ENCODE peak calls at places on chromosomes 12 and 14, in four cellular contexts. G is Panc1, M is spleen, T is A549. K is an unnamed sample.

GRCh38 chr12:92288533-92288932 is 142.9 kb upstream of the BTG1 start:
- DNase-seq in M (no peak), T (no peak), G (no peak), K (no peak)

GRCh38 chr14:74213907-74214803 is 25.1 kb upstream of the VSX2 start:
- DNase-seq in M (no peak), G (no peak), T (no peak), K (no peak)

GRCh38 chr12:120764766-120765165 is 39.1 kb downstream of the ACADS start:
- DNase-seq in G (no peak), T (no peak), M (no peak), K (no peak)

GRCh38 chr14:23123419-23123818 is 4.4 kb upstream of the CEBPE start:
- DNase-seq in T (no peak), M (peak), G (no peak), K (no peak)

GRCh38 chr14:75132374-75133086 is 5.7 kb upstream of the NEK9 start:
- DNase-seq in M (no peak), T (peak), G (peak), K (no peak)

GRCh38 chr14:59632381-59632780 is 55.8 kb upstream of the CCDC175 start:
- DNase-seq in M (no peak), T (peak), G (no peak), K (no peak)

GRCh38 chr14:74580275-74580672 is 31.8 kb downstream of the LTBP2 start:
- DNase-seq in M (peak), T (no peak), G (no peak), K (no peak)

GRCh38 chr12:19915392-19916192 is 452.7 kb upstream of the PDE3A start:
- DNase-seq in T (no peak), M (no peak), G (no peak), K (no peak)

GRCh38 chr14:77024171-77024627 is 4.3 kb downstream of the IRF2BPL start:
- DNase-seq in M (no peak), T (no peak), G (no peak), K (no peak)

GRCh38 chr14:85391892-85392291 is 138.1 kb upstream of the FLRT2 start:
- DNase-seq in G (no peak), M (no peak), T (no peak), K (no peak)

GRCh38 chr12:25352078-25352918 is 101.6 kb upstream of the KRAS start:
- DNase-seq in M (no peak), G (no peak), T (no peak), K (no peak)

GRCh38 chr14:38419579-38419978 is 163.7 kb upstream of the CLEC14A start:
- DNase-seq in M (no peak), T (no peak), G (no peak), K (no peak)

GRCh38 chr14:69043007-69043444 is 63.9 kb upstream of the ACTN1 start:
- DNase-seq in T (no peak), G (no peak), M (peak), K (no peak)

GRCh38 chr12:101698782-101699347 is 1.4 kb downstream of the CHPT1 start:
- DNase-seq in T (peak), G (no peak), M (no peak), K (no peak)
- H3K27ac ChIP-seq in T (peak), G (peak), M (peak), K (no peak)

DNA sequence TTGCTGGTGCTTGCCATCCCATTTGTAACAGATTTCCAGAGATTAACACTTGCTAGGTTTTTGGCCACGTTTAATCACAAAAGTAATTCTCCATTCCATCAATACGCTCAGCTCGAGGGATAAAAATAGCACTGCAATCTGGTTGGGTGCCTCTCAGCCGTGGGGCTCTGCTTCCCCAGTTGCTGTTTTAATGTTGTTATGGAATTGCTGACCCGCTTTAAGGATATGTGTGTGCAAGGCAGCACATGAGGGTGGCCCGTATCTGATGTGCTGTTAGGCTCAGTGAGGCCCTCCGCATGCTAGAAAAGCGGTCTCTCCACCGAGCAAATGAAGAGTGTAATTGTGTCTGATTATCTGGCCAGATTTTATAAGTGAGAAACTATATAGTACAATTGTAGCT is 222.1 kb upstream of the TMEM260 start:
- DNase-seq in T (no peak), G (no peak), M (no peak), K (no peak)
- H3K4me3 ChIP-seq in T (no peak), G (no peak), M (no peak), K (no peak)

GRCh38 chr14:90656986-90657385 is 159.2 kb downstream of the TTC7B start:
- DNase-seq in M (no peak), G (no peak), T (no peak), K (no peak)
- H3K27ac ChIP-seq in M (no peak), G (no peak), T (no peak), K (no peak)

DNA sequence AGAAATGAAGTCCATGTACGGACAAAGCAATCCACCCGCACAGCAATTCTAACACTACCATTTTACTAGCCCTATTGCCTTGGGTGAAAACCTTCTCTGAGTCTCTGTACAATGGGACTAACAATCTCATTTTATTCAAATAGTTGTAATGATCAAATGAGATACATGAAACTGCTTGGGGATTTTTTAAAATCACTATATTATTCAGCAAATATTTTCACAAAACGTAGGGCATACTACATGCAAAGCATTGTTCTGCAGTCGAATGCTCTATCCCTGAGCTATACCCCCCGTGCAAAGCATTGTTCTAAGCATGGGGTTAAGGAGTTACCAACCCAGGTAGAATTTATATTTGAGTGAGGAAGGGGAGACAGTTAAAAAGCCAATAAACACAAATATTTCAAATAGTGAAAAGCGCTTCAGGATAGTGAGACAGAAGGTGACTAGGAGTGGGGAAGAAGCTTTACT is 554 bp upstream of the ATF7 start:
- DNase-seq in T (no peak), M (no peak), G (no peak), K (no peak)
- H3K4me3 ChIP-seq in T (peak), M (peak), G (peak), K (peak)

GRCh38 chr12:89702503-89702902 is 6.1 kb downstream of the ATP2B1 start:
- DNase-seq in T (no peak), M (no peak), G (no peak), K (no peak)

GRCh38 chr12:89698607-89699006 is 10.0 kb downstream of the ATP2B1 start:
- DNase-seq in M (no peak), T (no peak), G (no peak), K (no peak)

GRCh38 chr12:89701606-89702206 is 6.9 kb downstream of the ATP2B1 start:
- DNase-seq in M (no peak), T (no peak), G (no peak), K (no peak)

GRCh38 chr12:89697256-89697655 is 11.4 kb downstream of the ATP2B1 start:
- DNase-seq in G (no peak), M (no peak), T (no peak), K (no peak)

DNA sequence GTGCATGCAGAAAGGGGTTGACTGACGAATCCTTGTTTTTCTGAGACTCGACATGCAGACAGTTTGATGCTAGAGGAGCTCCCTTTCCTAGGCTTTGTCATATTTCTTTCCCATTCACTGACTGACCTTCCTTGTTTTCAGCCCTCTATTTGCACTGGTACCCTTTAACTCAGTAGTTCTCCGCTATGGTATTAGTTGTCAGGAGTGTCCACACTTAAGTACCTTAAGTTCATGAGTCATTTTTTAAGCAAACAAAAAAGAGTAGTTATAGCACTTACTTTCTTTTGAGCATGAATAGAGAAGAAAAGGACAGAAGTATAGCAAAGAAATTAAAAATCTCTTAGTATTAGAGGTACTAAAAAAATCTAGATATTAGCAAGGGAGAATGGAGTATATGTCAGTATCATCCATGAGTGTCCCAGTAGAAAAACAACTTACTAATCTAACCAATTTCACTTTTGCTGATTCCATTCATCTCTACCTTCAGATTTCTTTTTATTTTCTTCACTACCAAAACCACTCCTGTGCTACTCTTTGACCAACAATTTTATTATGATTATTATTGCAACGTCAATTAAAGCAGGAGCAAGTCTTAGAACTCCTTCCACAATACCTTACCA is 8.3 kb downstream of the ATP2B1 start:
- DNase-seq in T (no peak), M (no peak), G (no peak), K (no peak)
- H3K27ac ChIP-seq in T (no peak), M (no peak), G (no peak), K (no peak)

GRCh38 chr14:78644824-78645559 is 474.8 kb downstream of the NRXN3 start:
- DNase-seq in G (no peak), T (no peak), M (no peak), K (no peak)
- H3K4me3 ChIP-seq in G (no peak), T (no peak), M (no peak), K (no peak)

DNA sequence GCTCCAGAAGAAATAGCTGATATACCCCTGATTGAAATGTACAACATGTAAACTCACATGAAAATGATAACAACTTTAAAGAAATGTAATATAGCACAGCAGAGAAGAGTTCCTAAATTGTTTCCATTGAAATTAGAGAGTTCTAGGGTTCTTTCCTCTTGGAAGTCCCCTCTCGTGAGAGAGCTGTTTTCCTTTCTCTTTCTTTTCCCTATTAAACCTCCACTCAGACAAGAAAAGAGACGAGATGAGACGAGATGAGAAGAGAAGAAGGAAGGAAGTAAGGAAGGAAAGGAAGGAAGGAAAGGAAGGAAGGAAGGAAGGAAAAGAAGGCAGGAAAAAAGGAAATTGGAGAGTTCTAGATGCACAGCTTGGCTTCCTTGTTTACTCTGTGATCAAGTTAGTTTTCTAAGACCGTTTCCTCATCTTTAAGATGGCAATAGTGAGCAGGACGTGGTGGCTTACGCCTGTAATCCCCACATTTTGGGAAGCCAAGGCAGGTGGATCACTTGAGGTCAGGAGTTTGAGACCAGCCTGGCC is 11.9 kb downstream of the DRAM1 start:
- DNase-seq in G (no peak), M (no peak), T (no peak), K (no peak)
- H3K27ac ChIP-seq in G (peak), M (peak), T (no peak), K (no peak)

GRCh38 chr12:72012874-72013273 is 74.2 kb downstream of the TPH2 start:
- DNase-seq in M (no peak), T (no peak), G (no peak), K (no peak)

GRCh38 chr12:72015895-72016294 is 77.2 kb downstream of the TPH2 start:
- DNase-seq in G (no peak), M (no peak), T (no peak), K (no peak)

GRCh38 chr12:72010365-72010764 is 71.7 kb downstream of the TPH2 start:
- DNase-seq in G (no peak), M (no peak), T (no peak), K (no peak)

GRCh38 chr12:72006766-72007165 is 68.1 kb downstream of the TPH2 start:
- DNase-seq in T (no peak), M (no peak), G (no peak), K (no peak)

DNA sequence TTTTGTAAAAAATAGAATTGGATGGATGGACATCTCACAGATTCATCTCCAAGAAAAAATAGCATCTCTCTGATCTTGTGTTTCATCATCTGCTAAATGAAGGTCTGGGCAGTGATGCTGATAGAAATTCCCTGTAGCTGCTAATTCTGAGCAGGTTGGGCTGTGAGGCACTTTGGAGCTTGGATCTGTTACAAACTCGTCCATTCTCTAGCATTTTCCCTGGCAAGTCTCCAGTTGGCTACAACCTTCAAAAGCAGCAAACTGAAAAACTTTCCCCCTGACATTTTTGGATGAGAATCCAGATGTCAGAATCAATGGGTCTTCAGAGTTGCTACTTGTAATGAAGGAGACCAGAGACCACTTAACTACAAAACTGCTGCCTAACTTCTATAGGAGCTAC is 72.7 kb downstream of the TPH2 start:
- DNase-seq in T (no peak), G (no peak), M (no peak), K (no peak)
- H3K4me3 ChIP-seq in T (no peak), G (no peak), M (no peak), K (no peak)

DNA sequence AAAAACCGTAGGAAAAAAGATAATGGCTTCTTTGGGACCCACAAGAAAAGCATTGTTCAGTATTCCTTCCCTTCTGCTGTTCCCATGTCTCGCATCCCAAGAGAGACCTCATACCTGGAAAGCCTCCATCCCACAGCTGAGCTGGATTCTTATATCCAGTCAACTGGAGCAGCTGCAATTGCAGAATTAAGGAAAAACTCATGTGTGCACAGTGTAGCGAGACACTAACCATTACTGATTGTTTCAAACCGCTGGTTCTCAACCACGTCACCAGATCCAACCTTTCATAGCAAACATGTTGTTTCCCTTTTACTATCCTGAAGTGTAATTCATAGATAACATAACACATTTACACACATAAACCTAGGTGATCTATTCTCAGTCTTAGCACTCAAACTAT is 5.5 kb upstream of the RNASE10 start:
- DNase-seq in G (no peak), T (no peak), M (no peak), K (no peak)
- H3K27ac ChIP-seq in G (no peak), T (no peak), M (no peak), K (no peak)

GRCh38 chr12:61521258-61521657 is 738.9 kb upstream of the USP15 start:
- DNase-seq in G (no peak), T (no peak), M (no peak), K (no peak)

GRCh38 chr12:61523276-61523992 is 736.8 kb upstream of the USP15 start:
- DNase-seq in T (no peak), M (no peak), G (no peak), K (no peak)

GRCh38 chr12:61530456-61530855 is 729.7 kb upstream of the USP15 start:
- DNase-seq in T (no peak), M (no peak), G (no peak), K (no peak)

GRCh38 chr12:61524851-61525250 is 735.4 kb upstream of the USP15 start:
- DNase-seq in M (no peak), G (no peak), T (no peak), K (no peak)

GRCh38 chr12:61525331-61525730 is 734.9 kb upstream of the USP15 start:
- DNase-seq in M (no peak), T (no peak), G (no peak), K (no peak)
- H3K4me3 ChIP-seq in M (no peak), T (no peak), G (no peak), K (no peak)